ENCODE peak calls at places on chromosomes 3 and 15, in five cellular contexts. I is GM12878, C is K562, S is HepG2, K is upper lobe of left lung. V is an unnamed sample.

GRCh38 chr3:189331002-189331418 is 159.2 kb downstream of the TPRG1 start:
- ATAC-seq in K (no peak), I (no peak), S (no peak), C (no peak), V (no peak)

GRCh38 chr3:47482411-47482810 is 6.7 kb upstream of the SCAP start:
- ATAC-seq in C (no peak), K (no peak), S (no peak), I (no peak), V (no peak)

GRCh38 chr3:77709158-77709557 is 669.3 kb downstream of the ROBO2 start:
- ATAC-seq in S (no peak), K (no peak), C (no peak), I (no peak), V (no peak)

GRCh38 chr3:49859576-49860305 is 3.4 kb upstream of the TRAIP start:
- ATAC-seq in S (no peak), C (no peak), I (no peak), K (no peak), V (no peak)

GRCh38 chr15:38758001-38758400 is 193.4 kb upstream of the RASGRP1 start:
- ATAC-seq in K (no peak), I (no peak), S (no peak), C (no peak), V (no peak)

GRCh38 chr3:58417075-58417474 is 16.6 kb downstream of the PDHB start:
- ATAC-seq in S (peak; percentile 41), C (no peak), K (no peak), I (no peak), V (no peak)

GRCh38 chr3:26307192-26307591 is 315.4 kb upstream of the LRRC3B start:
- ATAC-seq in K (no peak), I (no peak), S (no peak), C (no peak), V (no peak)

GRCh38 chr15:60935130-60935529 is 294.0 kb downstream of the RORA start:
- ATAC-seq in S (no peak), C (no peak), K (peak; percentile 50), I (no peak), V (peak; percentile 88)

GRCh38 chr15:101646652-101647051 is 5.5 kb downstream of the TM2D3 start:
- ATAC-seq in K (no peak), C (no peak), S (no peak), I (no peak), V (no peak)

GRCh38 chr3:177220136-177220974 is 23.1 kb upstream of the TBL1XR1 start:
- ATAC-seq in K (no peak), I (no peak), S (peak; percentile 63), C (peak; percentile 34), V (no peak)

GRCh38 chr3:4741404-4742307 is 237.6 kb upstream of the BHLHE40 start:
- ATAC-seq in I (no peak), K (peak; percentile 91), C (peak; percentile 78), S (no peak), V (peak; percentile 94)

GRCh38 chr3:49277357-49277723 is 308 bp upstream of the C3orf62 start:
- ATAC-seq in K (peak; percentile 38), C (no peak), I (peak; percentile 24), S (no peak), V (peak; percentile 4)

GRCh38 chr15:68333775-68334470 is 56.4 kb downstream of the FEM1B start:
- ATAC-seq in S (no peak), K (peak; percentile 30), C (no peak), I (no peak), V (no peak)

GRCh38 chr3:146331967-146332366 is 81.1 kb upstream of the PLSCR4 start:
- ATAC-seq in S (no peak), I (no peak), C (no peak), K (no peak), V (no peak)

GRCh38 chr3:148975696-148976095 is 15.6 kb upstream of the GYG1 start:
- ATAC-seq in I (no peak), S (peak; percentile 54), C (peak; percentile 53), K (no peak), V (no peak)

GRCh38 chr3:55202320-55202719 is 274.5 kb upstream of the LRTM1 start:
- ATAC-seq in I (no peak), S (no peak), K (no peak), C (no peak), V (no peak)

GRCh38 chr3:194086251-194087075 is 49.5 kb upstream of the HES1 start:
- ATAC-seq in K (no peak), C (no peak), S (no peak), I (no peak), V (no peak)

GRCh38 chr15:52295421-52295991 is at the start of gene MYO5C:
- ATAC-seq in K (peak; percentile 84), C (no peak), S (peak; percentile 96), I (peak; percentile 54), V (peak; percentile 91)

GRCh38 chr15:60420322-60420721 is 22.5 kb upstream of the ANXA2 start:
- ATAC-seq in K (no peak), I (no peak), S (peak; percentile 61), C (no peak), V (no peak)

GRCh38 chr15:50750227-50750597 is 15.3 kb downstream of the SPPL2A start:
- ATAC-seq in C (no peak), I (no peak), S (no peak), K (no peak), V (no peak)

GRCh38 chr15:72967836-72968530 is 84.3 kb upstream of the NEO1 start:
- ATAC-seq in C (no peak), S (no peak), K (no peak), I (no peak), V (no peak)

GRCh38 chr15:41104234-41104633 is 11.8 kb downstream of the INO80 start:
- ATAC-seq in S (no peak), I (no peak), C (no peak), K (no peak), V (no peak)

GRCh38 chr15:42721016-42721415 is 15.9 kb downstream of the CDAN1 start:
- ATAC-seq in K (no peak), C (no peak), I (no peak), S (no peak), V (no peak)

GRCh38 chr3:53089511-53089910 is 40.7 kb downstream of the RFT1 start:
- ATAC-seq in I (no peak), K (no peak), C (no peak), S (no peak), V (no peak)

GRCh38 chr15:83613146-83613635 is 40.7 kb upstream of the ADAMTSL3 start:
- ATAC-seq in I (no peak), K (no peak), S (no peak), C (no peak), V (no peak)

GRCh38 chr15:78216276-78217229 is 17.8 kb downstream of the ACSBG1 start:
- ATAC-seq in K (peak; percentile 60), I (peak; percentile 69), S (no peak), C (no peak), V (peak; percentile 76)

GRCh38 chr3:136266468-136266867 is 16.3 kb downstream of the PCCB start:
- ATAC-seq in I (peak; percentile 79), K (no peak), S (peak; percentile 51), C (no peak), V (no peak)

GRCh38 chr3:8472549-8472948 is 29.1 kb upstream of the LMCD1 start:
- ATAC-seq in K (no peak), C (no peak), S (no peak), I (no peak), V (no peak)

GRCh38 chr3:122004123-122004522 is 17.9 kb downstream of the ILDR1 start:
- ATAC-seq in K (no peak), I (peak; percentile 8), C (no peak), S (no peak), V (no peak)

GRCh38 chr3:69739204-69740102 is at the start of gene MITF:
- ATAC-seq in C (peak; percentile 90), K (peak; percentile 99), I (peak; percentile 99), S (peak; percentile 99), V (peak; percentile 96)
- TF ChIP-seq POLR2AphosphoS5 in C (no peak), K (peak; percentile 72), I (no peak), S (no peak), V (no peak)

DNA sequence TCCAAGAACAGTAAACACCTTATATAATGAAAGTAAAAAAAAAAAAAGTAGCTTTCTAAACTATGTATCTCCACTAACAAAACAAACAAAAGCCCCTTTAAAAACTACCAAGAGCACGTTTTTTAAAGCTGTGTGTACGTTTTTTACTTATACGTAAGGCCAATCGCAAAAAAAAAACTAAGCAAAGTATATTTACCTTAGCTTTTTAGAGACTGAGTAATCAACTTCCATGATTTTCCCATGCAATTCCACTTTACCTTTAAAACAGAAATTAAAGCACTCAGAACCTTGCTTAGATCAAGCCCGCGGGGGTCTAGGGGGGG is 1.9 kb downstream of the IGF2BP2 start:
- ATAC-seq in C (no peak), I (no peak), S (no peak), K (no peak), V (no peak)
- H3K4me1 ChIP-seq in C (peaks cover 21% of the 10 kb centered on the region), I (no peaks in the 10 kb centered on the region), S (peaks cover 48% of the 10 kb centered on the region), K (peaks cover 14% of the 10 kb centered on the region), V (peaks cover 37% of the 10 kb centered on the region)

DNA sequence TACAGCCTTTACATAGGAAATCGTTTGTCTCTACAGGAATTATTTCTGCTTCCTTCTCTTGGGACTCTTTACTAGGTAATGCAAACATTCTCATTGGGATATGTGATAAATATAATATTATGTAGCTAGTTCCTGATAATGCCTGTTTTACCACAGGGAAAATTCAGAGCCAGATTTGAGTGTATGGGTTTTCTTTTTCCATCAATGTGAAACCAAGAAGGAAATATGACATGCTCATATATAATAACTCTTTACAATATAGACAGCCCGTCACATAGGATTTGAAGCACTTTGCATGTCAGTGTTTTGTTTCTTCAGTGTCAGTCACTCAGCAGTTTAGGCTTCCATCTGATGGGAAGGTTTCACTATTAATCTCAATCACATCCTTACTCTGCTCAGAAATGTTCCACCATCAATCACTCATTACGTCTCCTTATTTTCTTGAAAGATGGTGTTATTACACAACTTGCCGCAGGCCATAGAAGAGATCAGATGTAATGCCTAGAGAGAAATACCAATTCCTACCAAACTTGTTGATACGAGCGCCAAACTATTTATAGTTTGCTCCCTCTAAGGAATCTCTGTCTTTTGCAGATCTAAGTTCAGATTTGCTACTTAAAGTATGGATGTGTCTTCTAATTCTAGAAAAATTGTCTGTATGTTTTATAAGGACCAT is 314.8 kb downstream of the DIPK2A start:
- ATAC-seq in S (no peak), I (no peak), K (no peak), C (no peak), V (no peak)
- TF ChIP-seq EP300 in S (no peak), I (no peak), K (no peak), C (no peak), V (no peak)

DNA sequence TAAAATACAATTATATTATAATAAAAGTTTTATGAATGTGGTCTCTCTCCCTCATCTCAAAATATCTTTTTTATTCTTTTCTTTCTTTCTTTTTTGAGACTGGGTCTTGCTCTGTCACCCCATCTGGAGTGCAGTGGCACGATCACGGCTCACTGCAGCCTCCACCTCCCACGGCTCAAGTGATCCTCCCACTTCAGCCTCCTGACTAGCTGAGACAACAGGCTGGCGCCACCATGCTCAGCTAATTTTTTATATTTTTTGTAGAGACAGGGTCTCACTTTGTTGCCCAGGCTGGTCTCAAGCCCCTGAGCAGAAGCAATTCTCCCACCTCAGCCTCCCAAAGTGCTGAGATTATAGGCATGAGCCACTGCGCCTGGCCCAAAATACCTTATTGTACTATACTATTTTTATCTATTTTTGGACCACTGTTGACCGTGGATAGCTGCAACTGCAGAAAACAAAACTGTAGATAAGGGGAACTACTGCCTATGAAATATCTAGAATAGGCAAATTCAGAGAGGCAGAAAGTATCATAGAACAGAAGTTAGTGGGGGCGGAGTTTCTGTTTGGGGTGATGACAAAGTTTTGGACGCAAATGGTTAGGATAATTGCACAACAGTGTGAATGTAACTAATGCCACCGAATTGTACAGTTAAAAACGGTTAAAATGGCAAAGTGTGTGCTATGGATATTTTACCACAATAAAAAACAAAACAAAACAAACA is 66.6 kb downstream of the SLC12A8 start:
- ATAC-seq in S (no peak), C (no peak), K (peak; percentile 50), I (no peak), V (no peak)
- TF ChIP-seq POLR2AphosphoS5 in S (no peak), C (no peak), K (no peak), I (no peak), V (no peak)

GRCh38 chr15:90004252-90004651 is 3.1 kb downstream of the ZNF710 start:
- ATAC-seq in I (no peak), C (no peak), S (no peak), K (peak; percentile 54), V (peak; percentile 12)
- H3K4me1 ChIP-seq in I (peaks cover 35% of the 10 kb centered on the region), C (peaks cover 34% of the 10 kb centered on the region), S (peaks cover 69% of the 10 kb centered on the region), K (peaks cover 59% of the 10 kb centered on the region), V (peaks cover 28% of the 10 kb centered on the region)

V was measured in gastroesophageal sphincter.